ENCODE peak calls at places on chromosome 6, in six cellular contexts. E is SK-N-SH, M is HepG2, S is H1, X is GM12878, L is K562. A is an unnamed sample.

GRCh38 chr6:87798393-87799278 is 96.6 kb upstream of the AKIRIN2 start:
- DNase-seq in X (no peak), M (peak; percentile 99), S (no peak), L (no peak), E (no peak), A (no peak)

GRCh38 chr6:56860466-56860865 is 94.4 kb upstream of the BEND6 start:
- DNase-seq in M (no peak), X (no peak), L (no peak), S (no peak), E (no peak), A (peak; percentile 87)

GRCh38 chr6:127111526-127111925 is 6.9 kb upstream of the RSPO3 start:
- DNase-seq in E (no peak), S (no peak), L (no peak), X (no peak), M (no peak), A (no peak)

GRCh38 chr6:16720861-16721260 is 40.4 kb downstream of the ATXN1 start:
- DNase-seq in M (no peak), S (no peak), E (no peak), L (no peak), X (no peak), A (no peak)

GRCh38 chr6:131101911-131102680 is 33.2 kb upstream of the AKAP7 start:
- DNase-seq in S (no peak), E (no peak), M (no peak), X (no peak), L (no peak), A (no peak)

GRCh38 chr6:30463651-30464618 is 25.4 kb upstream of the HLA-E start:
- DNase-seq in E (no peak), X (peak; percentile 15), S (no peak), M (peak; percentile 23), L (no peak), A (no peak)

GRCh38 chr6:35228483-35228882 is 14.7 kb downstream of the SCUBE3 start:
- DNase-seq in X (no peak), M (no peak), E (no peak), S (no peak), L (no peak), A (no peak)

GRCh38 chr6:131532476-131533108 is 40.4 kb upstream of the ARG1 start:
- DNase-seq in X (peak; percentile 23), E (no peak), M (no peak), L (no peak), S (no peak), A (no peak)

GRCh38 chr6:101294676-101295075 is 98.8 kb upstream of the GRIK2 start:
- DNase-seq in M (no peak), X (no peak), E (no peak), S (no peak), L (no peak), A (no peak)

GRCh38 chr6:100346828-100347227 is 117.9 kb downstream of the SIM1 start:
- DNase-seq in E (no peak), S (no peak), M (no peak), L (no peak), X (no peak), A (no peak)

DNA sequence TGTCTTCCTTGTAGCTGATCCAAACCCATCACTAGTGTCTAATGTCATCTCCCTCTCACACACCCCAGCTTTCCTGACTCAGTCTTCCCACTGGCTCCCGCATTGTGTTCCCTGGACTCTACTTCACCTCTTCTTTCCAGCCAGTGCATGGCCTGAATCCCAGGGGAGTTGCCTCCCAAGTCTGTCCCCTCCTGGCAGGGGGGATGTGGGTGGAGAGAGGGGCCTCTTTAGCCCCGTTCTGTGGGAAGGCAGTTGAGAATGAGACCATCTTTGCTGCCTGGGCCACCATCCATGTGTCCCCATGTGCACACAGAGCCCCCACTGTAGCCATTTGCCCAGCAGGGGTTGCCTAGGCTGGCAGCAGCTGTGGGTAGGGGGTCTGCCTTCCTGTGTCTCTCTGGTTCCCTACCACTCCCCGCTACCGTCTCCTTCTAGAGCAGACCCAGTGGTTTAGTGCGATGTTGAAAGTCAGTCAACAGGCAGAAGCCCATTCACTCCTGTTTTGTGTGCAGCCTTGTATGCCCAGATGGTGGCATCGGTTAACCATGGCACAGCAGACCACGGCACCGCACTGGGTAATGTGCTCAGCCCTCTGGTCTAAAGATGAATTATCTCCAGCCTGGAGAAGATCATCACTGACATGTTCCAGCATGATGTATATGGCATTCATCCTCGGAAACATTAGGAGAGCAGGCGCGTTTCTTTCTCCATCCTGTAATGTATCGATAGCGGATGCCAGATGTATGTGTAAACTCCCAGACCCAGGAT is 178.8 kb upstream of the SNX9 start:
- DNase-seq in L (no peak), S (no peak), M (no peak), X (no peak), E (peak; percentile 75), A (no peak)
- TF ChIP-seq YY1 in L (no peak), S (no peak), M (no peak), X (no peak), E (no peak), A (no peak)

GRCh38 chr6:12961761-12962160 is 245.2 kb downstream of the PHACTR1 start:
- DNase-seq in E (no peak), M (no peak), S (no peak), X (no peak), L (no peak), A (no peak)

GRCh38 chr6:12957321-12958051 is 240.9 kb downstream of the PHACTR1 start:
- DNase-seq in M (no peak), L (no peak), X (no peak), E (peak; percentile 59), S (no peak), A (no peak)

GRCh38 chr6:12958052-12958706 is 241.6 kb downstream of the PHACTR1 start:
- DNase-seq in L (no peak), S (no peak), E (no peak), M (no peak), X (no peak), A (no peak)

GRCh38 chr6:12955996-12956395 is 239.4 kb downstream of the PHACTR1 start:
- DNase-seq in E (no peak), X (no peak), M (no peak), S (peak; percentile 13), L (no peak), A (no peak)

GRCh38 chr6:12956991-12957320 is 240.4 kb downstream of the PHACTR1 start:
- DNase-seq in E (no peak), M (no peak), S (no peak), L (no peak), X (no peak), A (no peak)
- H3K27ac ChIP-seq in E (no peak overlapping the region), M (no peak overlapping the region), S (no peak overlapping the region), L (no peak overlapping the region), X (no peak overlapping the region), A (no peak overlapping the region)

GRCh38 chr6:137013738-137014602 is 30.8 kb downstream of the IL20RA start:
- DNase-seq in E (peak; percentile 56), L (no peak), X (no peak), S (no peak), M (peak; percentile 18), A (peak; percentile 26)
- TF ChIP-seq YY1 in E (no peak), L (no peak), X (no peak), S (no peak), M (no peak), A (no peak)

GRCh38 chr6:73577605-73578160 is 56.9 kb upstream of the EEF1A1 start:
- DNase-seq in X (no peak), L (no peak), M (no peak), E (no peak), S (no peak), A (no peak)
- H3K27ac ChIP-seq in X (no peak overlapping the region), L (peak overlapping the region; percentile 61), M (peak overlapping the region; percentile 11), E (no peak overlapping the region), S (peak overlapping the region; percentile 61), A (peak overlapping the region; percentile 97)

GRCh38 chr6:9250852-9251251 is 815.5 kb upstream of the SLC35B3 start:
- DNase-seq in X (no peak), S (peak; percentile 34), E (peak; percentile 2), L (no peak), M (peak; percentile 16), A (peak; percentile 63)
- TF ChIP-seq YY1 in X (no peak), S (no peak), E (no peak), L (no peak), M (no peak), A (no peak)